ENCODE peak calls at places on chromosome 13, in seven cellular contexts. S, P, D, O, K, R and V are unnamed samples.

GRCh38 chr13:70189981-70190380 is 81.7 kb upstream of the KLHL1 start:
- DNase-seq in S (no peak), P (no peak), D (no peak), O (no peak), K (no peak), R (no peak), V (no peak)

GRCh38 chr13:111328111-111328802 is 7.8 kb downstream of the TEX29 start:
- DNase-seq in S (no peak), P (no peak), D (no peak), O (no peak), K (no peak), R (no peak), V (no peak)

GRCh38 chr13:32838985-32839384 is 177.2 kb upstream of the KL start:
- DNase-seq in S (no peak), P (no peak), D (peak), O (no peak), K (no peak), R (no peak), V (no peak)

GRCh38 chr13:99354371-99354951 is 47.3 kb upstream of the GPR183 start:
- DNase-seq in S (no peak), P (no peak), D (no peak), O (peak), K (peak), R (no peak), V (no peak)

GRCh38 chr13:61664821-61665705 is 249.4 kb upstream of the PCDH20 start:
- DNase-seq in S (no peak), P (no peak), D (no peak), O (no peak), K (no peak), R (no peak), V (no peak)

GRCh38 chr13:73056054-73056962 is 2.5 kb upstream of the KLF5 start:
- DNase-seq in S (no peak), P (no peak), D (peak), O (no peak), K (peak), R (peak), V (no peak)

GRCh38 chr13:24161010-24161775 is 673 bp downstream of the SPATA13 start:
- DNase-seq in S (peak), P (peak), D (no peak), O (peak), K (no peak), R (no peak), V (peak)

GRCh38 chr13:73059460-73060250 is 850 bp downstream of the KLF5 start:
- DNase-seq in S (peak), P (peak), D (peak), O (peak), K (peak), R (no peak), V (no peak)

GRCh38 chr13:77387607-77388200 is 60.8 kb upstream of the MYCBP2 start:
- DNase-seq in S (no peak), P (no peak), D (no peak), O (no peak), K (no peak), R (no peak), V (no peak)

GRCh38 chr13:23621316-23621645 is 51.1 kb downstream of the TNFRSF19 start:
- DNase-seq in S (no peak), P (no peak), D (peak), O (peak), K (peak), R (peak), V (no peak)

GRCh38 chr13:21501709-21502108 is 42.6 kb upstream of the ZDHHC20 start:
- DNase-seq in S (no peak), P (no peak), D (no peak), O (no peak), K (no peak), R (no peak), V (no peak)

GRCh38 chr13:20127263-20127562 is 33.6 kb downstream of the GJA3 start:
- DNase-seq in S (no peak), P (no peak), D (no peak), O (peak), K (no peak), R (no peak), V (no peak)

GRCh38 chr13:73833331-73834070 is 300.7 kb downstream of the KLF12 start:
- DNase-seq in S (no peak), P (no peak), D (peak), O (no peak), K (peak), R (peak), V (no peak)

GRCh38 chr13:93180376-93180966 is 46.1 kb upstream of the GPC6 start:
- DNase-seq in S (no peak), P (no peak), D (peak), O (no peak), K (peak), R (peak), V (no peak)

GRCh38 chr13:70042193-70042592 is 65.4 kb upstream of the ATXN8OS start:
- DNase-seq in S (no peak), P (no peak), D (no peak), O (no peak), K (no peak), R (no peak), V (no peak)

GRCh38 chr13:94711561-94712286 is 621 bp downstream of the SOX21 start:
- DNase-seq in S (no peak), P (no peak), D (no peak), O (peak), K (peak), R (peak), V (no peak)

GRCh38 chr13:40484101-40484800 is 182.2 kb downstream of the FOXO1 start:
- DNase-seq in S (no peak), P (no peak), D (no peak), O (no peak), K (no peak), R (no peak), V (no peak)

GRCh38 chr13:64925727-64926126 is 2304.4 kb downstream of the PCDH9 start:
- DNase-seq in S (no peak), P (no peak), D (no peak), O (no peak), K (no peak), R (no peak), V (no peak)

GRCh38 chr13:44458313-44458975 is 84.8 kb downstream of the SERP2 start:
- DNase-seq in S (no peak), P (no peak), D (no peak), O (no peak), K (no peak), R (no peak), V (no peak)

GRCh38 chr13:60453490-60453889 is 56.5 kb downstream of the TDRD3 start:
- DNase-seq in S (no peak), P (no peak), D (peak), O (no peak), K (peak), R (peak), V (no peak)

GRCh38 chr13:26785845-26786630 is 25.5 kb upstream of the GPR12 start:
- DNase-seq in S (peak), P (no peak), D (no peak), O (peak), K (peak), R (peak), V (no peak)